ENCODE peak calls at places on chromosome 4, in ten cellular contexts. One of them, this sample, is unnamed.

GRCh38 chr4:99885063-99885664 is 9.1 kb downstream of the LAMTOR3 start:
- DNase-seq in ovary: no peak
- DNase-seq in uterus: no peak
- DNase-seq in breast epithelium: no peak
- DNase-seq in esophagus squamous epithelium: no peak
- DNase-seq in Peyer's patch: no peak
- DNase-seq in transverse colon: no peak
- DNase-seq in GM12892: no peak
- DNase-seq in IMR-90: peak
- DNase-seq in body of pancreas: no peak
- DNase-seq in this sample: peak

GRCh38 chr4:166432842-166433241 is 559.8 kb downstream of the TLL1 start:
- DNase-seq in GM12892: no peak
- DNase-seq in transverse colon: no peak
- DNase-seq in breast epithelium: no peak
- DNase-seq in IMR-90: no peak
- DNase-seq in ovary: no peak
- DNase-seq in esophagus squamous epithelium: no peak
- DNase-seq in body of pancreas: no peak
- DNase-seq in uterus: no peak
- DNase-seq in Peyer's patch: no peak
- DNase-seq in this sample: no peak

GRCh38 chr4:80619070-80619674 is 283.6 kb downstream of the CFAP299 start:
- DNase-seq in esophagus squamous epithelium: no peak
- DNase-seq in GM12892: no peak
- DNase-seq in uterus: no peak
- DNase-seq in breast epithelium: no peak
- DNase-seq in ovary: no peak
- DNase-seq in Peyer's patch: no peak
- DNase-seq in transverse colon: no peak
- DNase-seq in body of pancreas: no peak
- DNase-seq in IMR-90: no peak
- DNase-seq in this sample: no peak

GRCh38 chr4:142817442-142817841 is 28.7 kb downstream of the INPP4B start:
- DNase-seq in uterus: no peak
- DNase-seq in ovary: no peak
- DNase-seq in Peyer's patch: no peak
- DNase-seq in esophagus squamous epithelium: no peak
- DNase-seq in GM12892: no peak
- DNase-seq in transverse colon: no peak
- DNase-seq in breast epithelium: peak
- DNase-seq in IMR-90: peak
- DNase-seq in body of pancreas: peak
- DNase-seq in this sample: no peak

GRCh38 chr4:15003441-15003890 is 1.2 kb downstream of the CPEB2 start:
- DNase-seq in ovary: peak
- DNase-seq in GM12892: peak
- DNase-seq in Peyer's patch: peak
- DNase-seq in esophagus squamous epithelium: no peak
- DNase-seq in uterus: peak
- DNase-seq in transverse colon: peak
- DNase-seq in breast epithelium: peak
- DNase-seq in IMR-90: peak
- DNase-seq in body of pancreas: peak
- DNase-seq in this sample: no peak

GRCh38 chr4:16056681-16057400 is 27.0 kb downstream of the PROM1 start:
- DNase-seq in GM12892: no peak
- DNase-seq in body of pancreas: peak
- DNase-seq in breast epithelium: no peak
- DNase-seq in esophagus squamous epithelium: no peak
- DNase-seq in ovary: no peak
- DNase-seq in transverse colon: no peak
- DNase-seq in Peyer's patch: no peak
- DNase-seq in uterus: no peak
- DNase-seq in IMR-90: no peak
- DNase-seq in this sample: no peak

GRCh38 chr4:144989306-144989705 is 108.7 kb downstream of the ANAPC10 start:
- DNase-seq in body of pancreas: no peak
- DNase-seq in Peyer's patch: no peak
- DNase-seq in ovary: no peak
- DNase-seq in GM12892: no peak
- DNase-seq in transverse colon: no peak
- DNase-seq in breast epithelium: no peak
- DNase-seq in uterus: no peak
- DNase-seq in IMR-90: no peak
- DNase-seq in esophagus squamous epithelium: no peak
- DNase-seq in this sample: no peak

GRCh38 chr4:173494013-173494970 is 35.7 kb downstream of the HAND2 start:
- DNase-seq in IMR-90: peak
- DNase-seq in ovary: peak
- DNase-seq in breast epithelium: peak
- DNase-seq in Peyer's patch: no peak
- DNase-seq in body of pancreas: peak
- DNase-seq in transverse colon: peak
- DNase-seq in GM12892: no peak
- DNase-seq in uterus: peak
- DNase-seq in esophagus squamous epithelium: no peak
- DNase-seq in this sample: peak

GRCh38 chr4:147778942-147779341 is 47.1 kb downstream of the ARHGAP10 start:
- DNase-seq in transverse colon: no peak
- DNase-seq in breast epithelium: no peak
- DNase-seq in Peyer's patch: no peak
- DNase-seq in ovary: no peak
- DNase-seq in IMR-90: no peak
- DNase-seq in uterus: no peak
- DNase-seq in body of pancreas: no peak
- DNase-seq in GM12892: no peak
- DNase-seq in esophagus squamous epithelium: no peak
- DNase-seq in this sample: no peak
- TF ChIP-seq POLR2A in transverse colon: no peak
- TF ChIP-seq POLR2A in breast epithelium: no peak
- TF ChIP-seq POLR2A in Peyer's patch: no peak
- TF ChIP-seq POLR2A in ovary: no peak
- TF ChIP-seq POLR2A in IMR-90: no peak
- TF ChIP-seq POLR2A in uterus: no peak
- TF ChIP-seq POLR2A in body of pancreas: no peak
- TF ChIP-seq POLR2A in GM12892: no peak
- TF ChIP-seq POLR2A in esophagus squamous epithelium: no peak
- TF ChIP-seq POLR2A in this sample: no peak

DNA sequence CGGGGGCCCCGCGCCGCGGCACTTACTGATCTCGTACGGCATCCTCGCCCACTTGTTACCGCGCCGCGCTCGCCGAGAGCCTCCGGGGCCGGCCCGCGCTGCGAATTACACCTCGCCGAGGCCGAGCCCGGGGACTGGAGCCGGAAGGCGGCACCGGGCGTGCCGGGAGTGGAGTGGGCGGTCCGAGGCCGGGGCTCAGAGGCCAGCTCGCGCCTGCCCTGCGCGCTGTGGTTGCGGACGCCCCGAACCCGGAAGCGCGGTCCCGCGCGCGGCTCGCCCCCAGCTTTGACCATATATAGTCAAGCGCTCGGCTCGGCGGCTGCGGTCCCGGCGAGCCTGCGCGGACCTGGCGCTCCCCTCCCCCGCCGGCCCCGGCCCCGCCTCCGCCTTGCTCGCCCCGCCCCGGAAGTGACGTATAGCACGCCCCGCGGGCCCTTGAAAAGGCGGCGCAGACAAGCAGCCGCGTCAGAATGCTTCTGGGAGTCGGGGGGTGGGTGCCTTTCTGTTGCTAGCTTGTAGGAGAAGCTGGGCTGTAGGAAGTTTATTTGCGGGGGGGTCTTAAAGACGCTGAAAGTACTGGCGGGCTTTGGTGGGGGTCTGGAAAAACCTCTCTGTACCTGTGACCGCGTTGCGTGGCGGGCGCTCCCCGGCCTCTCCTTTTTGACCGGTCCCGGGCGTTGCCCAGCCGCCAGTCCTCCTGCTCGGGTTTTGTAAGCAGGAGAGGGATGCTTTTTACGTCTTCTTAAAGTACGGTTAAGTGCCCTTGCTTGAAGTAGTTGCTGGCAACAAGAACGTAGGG is at the start of gene WDR1:
- DNase-seq in body of pancreas: peak
- DNase-seq in Peyer's patch: peak
- DNase-seq in uterus: peak
- DNase-seq in GM12892: peak
- DNase-seq in transverse colon: peak
- DNase-seq in esophagus squamous epithelium: peak
- DNase-seq in IMR-90: peak
- DNase-seq in ovary: peak
- DNase-seq in breast epithelium: peak
- DNase-seq in this sample: peak
- TF ChIP-seq POLR2A in body of pancreas: peak
- TF ChIP-seq POLR2A in Peyer's patch: peak
- TF ChIP-seq POLR2A in uterus: peak
- TF ChIP-seq POLR2A in GM12892: peak
- TF ChIP-seq POLR2A in transverse colon: peak
- TF ChIP-seq POLR2A in esophagus squamous epithelium: peak
- TF ChIP-seq POLR2A in IMR-90: peak
- TF ChIP-seq POLR2A in ovary: peak
- TF ChIP-seq POLR2A in breast epithelium: peak
- TF ChIP-seq POLR2A in this sample: peak

GRCh38 chr4:82892467-82892802 is 1.5 kb upstream of the SEC31A start:
- DNase-seq in esophagus squamous epithelium: no peak
- DNase-seq in IMR-90: no peak
- DNase-seq in body of pancreas: no peak
- DNase-seq in breast epithelium: no peak
- DNase-seq in GM12892: no peak
- DNase-seq in Peyer's patch: no peak
- DNase-seq in ovary: no peak
- DNase-seq in uterus: no peak
- DNase-seq in transverse colon: no peak
- DNase-seq in this sample: no peak

GRCh38 chr4:82891728-82892466 is 944 bp upstream of the SEC31A start:
- DNase-seq in body of pancreas: no peak
- DNase-seq in ovary: no peak
- DNase-seq in IMR-90: peak
- DNase-seq in breast epithelium: no peak
- DNase-seq in transverse colon: no peak
- DNase-seq in esophagus squamous epithelium: no peak
- DNase-seq in uterus: no peak
- DNase-seq in Peyer's patch: no peak
- DNase-seq in GM12892: no peak
- DNase-seq in this sample: no peak

GRCh38 chr4:82889287-82889686 is 1.7 kb downstream of the SEC31A start:
- DNase-seq in Peyer's patch: no peak
- DNase-seq in IMR-90: no peak
- DNase-seq in uterus: no peak
- DNase-seq in transverse colon: no peak
- DNase-seq in GM12892: no peak
- DNase-seq in ovary: no peak
- DNase-seq in breast epithelium: no peak
- DNase-seq in body of pancreas: no peak
- DNase-seq in esophagus squamous epithelium: no peak
- DNase-seq in this sample: no peak

GRCh38 chr4:82890602-82890912 is 396 bp downstream of the SEC31A start:
- DNase-seq in Peyer's patch: no peak
- DNase-seq in GM12892: no peak
- DNase-seq in esophagus squamous epithelium: no peak
- DNase-seq in transverse colon: no peak
- DNase-seq in breast epithelium: no peak
- DNase-seq in body of pancreas: no peak
- DNase-seq in uterus: no peak
- DNase-seq in ovary: no peak
- DNase-seq in IMR-90: no peak
- DNase-seq in this sample: peak

DNA sequence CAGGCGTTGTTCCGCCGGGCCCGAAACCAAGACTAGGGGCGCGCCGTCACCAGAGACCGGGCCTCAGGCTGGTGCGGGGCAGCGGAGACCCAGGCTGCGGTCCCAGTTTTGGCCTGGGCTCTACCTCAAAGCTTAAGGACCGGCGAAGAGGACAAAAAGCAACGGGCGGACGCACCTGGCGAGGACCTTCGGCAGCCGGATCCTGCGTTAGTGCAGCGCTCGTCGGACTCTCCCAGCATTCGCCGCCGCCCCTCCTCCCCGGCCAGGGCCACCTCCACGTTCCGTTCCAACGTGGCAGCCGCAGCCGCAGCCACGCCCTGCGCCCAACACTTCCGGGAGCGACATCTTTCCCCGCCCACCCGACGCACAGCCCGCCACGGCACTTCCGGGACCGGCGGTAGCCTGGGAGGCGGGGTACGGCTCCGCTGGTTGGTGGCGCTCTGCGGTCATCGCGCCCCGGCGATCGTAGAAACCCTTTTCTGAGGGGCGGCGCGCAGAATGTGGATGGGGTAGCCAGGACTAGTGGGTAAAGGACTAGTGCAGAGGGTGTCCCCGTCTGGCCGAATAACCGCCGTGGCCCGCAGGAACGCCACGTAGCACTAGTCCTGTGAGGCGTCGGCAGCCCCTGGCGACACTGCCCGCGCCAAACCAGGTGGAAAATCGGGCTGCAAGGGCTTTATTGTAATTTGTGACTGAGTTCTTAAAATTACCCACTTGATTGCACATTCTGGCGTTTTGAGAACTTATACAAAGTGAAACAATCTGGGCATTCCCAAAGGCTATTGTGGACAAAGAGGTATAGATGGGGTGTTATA is at the start of gene SEC31A:
- DNase-seq in Peyer's patch: peak
- DNase-seq in IMR-90: peak
- DNase-seq in transverse colon: peak
- DNase-seq in esophagus squamous epithelium: peak
- DNase-seq in uterus: peak
- DNase-seq in GM12892: peak
- DNase-seq in body of pancreas: peak
- DNase-seq in ovary: peak
- DNase-seq in breast epithelium: peak
- DNase-seq in this sample: peak
- TF ChIP-seq POLR2A in Peyer's patch: peak
- TF ChIP-seq POLR2A in IMR-90: peak
- TF ChIP-seq POLR2A in transverse colon: peak
- TF ChIP-seq POLR2A in esophagus squamous epithelium: peak
- TF ChIP-seq POLR2A in uterus: peak
- TF ChIP-seq POLR2A in GM12892: peak
- TF ChIP-seq POLR2A in body of pancreas: peak
- TF ChIP-seq POLR2A in ovary: peak
- TF ChIP-seq POLR2A in breast epithelium: peak
- TF ChIP-seq POLR2A in this sample: peak

GRCh38 chr4:30768278-30768677 is 48.1 kb downstream of the PCDH7 start:
- DNase-seq in breast epithelium: no peak
- DNase-seq in Peyer's patch: no peak
- DNase-seq in uterus: no peak
- DNase-seq in body of pancreas: no peak
- DNase-seq in GM12892: no peak
- DNase-seq in transverse colon: no peak
- DNase-seq in IMR-90: no peak
- DNase-seq in esophagus squamous epithelium: no peak
- DNase-seq in ovary: no peak
- DNase-seq in this sample: no peak

GRCh38 chr4:30765022-30765421 is 44.9 kb downstream of the PCDH7 start:
- DNase-seq in breast epithelium: no peak
- DNase-seq in body of pancreas: no peak
- DNase-seq in uterus: no peak
- DNase-seq in IMR-90: no peak
- DNase-seq in esophagus squamous epithelium: no peak
- DNase-seq in Peyer's patch: no peak
- DNase-seq in GM12892: no peak
- DNase-seq in ovary: no peak
- DNase-seq in transverse colon: no peak
- DNase-seq in this sample: no peak

GRCh38 chr4:30767147-30767546 is 47.0 kb downstream of the PCDH7 start:
- DNase-seq in transverse colon: no peak
- DNase-seq in uterus: no peak
- DNase-seq in body of pancreas: no peak
- DNase-seq in Peyer's patch: no peak
- DNase-seq in breast epithelium: no peak
- DNase-seq in ovary: no peak
- DNase-seq in IMR-90: no peak
- DNase-seq in esophagus squamous epithelium: no peak
- DNase-seq in GM12892: no peak
- DNase-seq in this sample: no peak

GRCh38 chr4:30769093-30769492 is 48.9 kb downstream of the PCDH7 start:
- DNase-seq in esophagus squamous epithelium: no peak
- DNase-seq in uterus: no peak
- DNase-seq in IMR-90: no peak
- DNase-seq in breast epithelium: no peak
- DNase-seq in transverse colon: no peak
- DNase-seq in body of pancreas: no peak
- DNase-seq in GM12892: no peak
- DNase-seq in ovary: no peak
- DNase-seq in Peyer's patch: no peak
- DNase-seq in this sample: no peak

GRCh38 chr4:30770049-30770549 is 49.9 kb downstream of the PCDH7 start:
- DNase-seq in IMR-90: peak
- DNase-seq in body of pancreas: no peak
- DNase-seq in uterus: no peak
- DNase-seq in transverse colon: no peak
- DNase-seq in ovary: no peak
- DNase-seq in GM12892: no peak
- DNase-seq in breast epithelium: no peak
- DNase-seq in Peyer's patch: no peak
- DNase-seq in esophagus squamous epithelium: no peak
- DNase-seq in this sample: no peak
- TF ChIP-seq POLR2A in IMR-90: no peak
- TF ChIP-seq POLR2A in body of pancreas: no peak
- TF ChIP-seq POLR2A in uterus: no peak
- TF ChIP-seq POLR2A in transverse colon: no peak
- TF ChIP-seq POLR2A in ovary: no peak
- TF ChIP-seq POLR2A in GM12892: no peak
- TF ChIP-seq POLR2A in breast epithelium: no peak
- TF ChIP-seq POLR2A in Peyer's patch: no peak
- TF ChIP-seq POLR2A in esophagus squamous epithelium: no peak
- TF ChIP-seq POLR2A in this sample: no peak